ENCODE peak calls at places on chromosomes 5 and 9, in nine cellular contexts. One of them, this sample, is unnamed.

GRCh38 chr5:127031147-127031862 is 947 bp upstream of the MARCHF3 start:
- DNase-seq in IMR-90: no peak
- DNase-seq in GM23338: peak; percentile 62
- DNase-seq in right cardiac atrium: peak; percentile 67
- DNase-seq in ovary: no peak
- DNase-seq in PC-3: no peak
- DNase-seq in CD8-positive, alpha-beta T cell: no peak
- DNase-seq in SJSA1: no peak
- DNase-seq in tibial nerve: no peak
- DNase-seq in this sample: no peak

GRCh38 chr9:119917175-119917574 is 547.9 kb upstream of the BRINP1 start:
- DNase-seq in SJSA1: no peak
- DNase-seq in PC-3: no peak
- DNase-seq in ovary: no peak
- DNase-seq in tibial nerve: no peak
- DNase-seq in CD8-positive, alpha-beta T cell: no peak
- DNase-seq in GM23338: no peak
- DNase-seq in right cardiac atrium: no peak
- DNase-seq in IMR-90: no peak
- DNase-seq in this sample: no peak

GRCh38 chr5:153350192-153350883 is 140.1 kb upstream of the GRIA1 start:
- DNase-seq in IMR-90: no peak
- DNase-seq in CD8-positive, alpha-beta T cell: no peak
- DNase-seq in PC-3: no peak
- DNase-seq in right cardiac atrium: no peak
- DNase-seq in ovary: no peak
- DNase-seq in tibial nerve: no peak
- DNase-seq in SJSA1: no peak
- DNase-seq in GM23338: peak; percentile 63
- DNase-seq in this sample: no peak

GRCh38 chr5:96638566-96638965 is 23.6 kb upstream of the CAST start:
- DNase-seq in right cardiac atrium: no peak
- DNase-seq in PC-3: no peak
- DNase-seq in GM23338: no peak
- DNase-seq in tibial nerve: no peak
- DNase-seq in CD8-positive, alpha-beta T cell: no peak
- DNase-seq in IMR-90: no peak
- DNase-seq in SJSA1: no peak
- DNase-seq in ovary: no peak
- DNase-seq in this sample: no peak

GRCh38 chr5:74412064-74412463 is 228.5 kb downstream of the ENC1 start:
- DNase-seq in SJSA1: no peak
- DNase-seq in ovary: no peak
- DNase-seq in CD8-positive, alpha-beta T cell: no peak
- DNase-seq in IMR-90: no peak
- DNase-seq in right cardiac atrium: no peak
- DNase-seq in PC-3: no peak
- DNase-seq in tibial nerve: no peak
- DNase-seq in GM23338: peak; percentile 60
- DNase-seq in this sample: no peak

GRCh38 chr5:55176176-55176818 is 3.3 kb upstream of the CDC20B start:
- DNase-seq in PC-3: peak; percentile 73
- DNase-seq in GM23338: peak; percentile 93
- DNase-seq in SJSA1: peak; percentile 64
- DNase-seq in CD8-positive, alpha-beta T cell: no peak
- DNase-seq in IMR-90: no peak
- DNase-seq in tibial nerve: no peak
- DNase-seq in ovary: no peak
- DNase-seq in right cardiac atrium: peak; percentile 64
- DNase-seq in this sample: no peak

GRCh38 chr9:127545196-127546124 is 66.6 kb upstream of the STXBP1 start:
- DNase-seq in IMR-90: peak; percentile 56
- DNase-seq in right cardiac atrium: peak; percentile 85
- DNase-seq in ovary: peak; percentile 58
- DNase-seq in CD8-positive, alpha-beta T cell: no peak
- DNase-seq in GM23338: no peak
- DNase-seq in tibial nerve: peak; percentile 58
- DNase-seq in SJSA1: peak; percentile 76
- DNase-seq in PC-3: peak; percentile 75
- DNase-seq in this sample: peak; percentile 16

GRCh38 chr5:97854871-97855762 is 672.1 kb upstream of the RIOK2 start:
- DNase-seq in CD8-positive, alpha-beta T cell: no peak
- DNase-seq in PC-3: no peak
- DNase-seq in right cardiac atrium: peak; percentile 65
- DNase-seq in IMR-90: peak; percentile 72
- DNase-seq in SJSA1: no peak
- DNase-seq in tibial nerve: no peak
- DNase-seq in ovary: no peak
- DNase-seq in GM23338: peak; percentile 9
- DNase-seq in this sample: peak; percentile 16

GRCh38 chr9:20319241-20319640 is 303.1 kb downstream of the MLLT3 start:
- DNase-seq in PC-3: no peak
- DNase-seq in ovary: no peak
- DNase-seq in IMR-90: peak; percentile 8
- DNase-seq in CD8-positive, alpha-beta T cell: no peak
- DNase-seq in tibial nerve: no peak
- DNase-seq in right cardiac atrium: no peak
- DNase-seq in GM23338: no peak
- DNase-seq in SJSA1: no peak
- DNase-seq in this sample: no peak

GRCh38 chr5:120436996-120437395 is 27.1 kb upstream of the PRR16 start:
- DNase-seq in GM23338: no peak
- DNase-seq in CD8-positive, alpha-beta T cell: no peak
- DNase-seq in IMR-90: peak; percentile 49
- DNase-seq in right cardiac atrium: no peak
- DNase-seq in PC-3: no peak
- DNase-seq in SJSA1: no peak
- DNase-seq in tibial nerve: no peak
- DNase-seq in ovary: no peak
- DNase-seq in this sample: no peak

GRCh38 chr9:105128908-105129307 is 115.5 kb upstream of the SLC44A1 start:
- DNase-seq in PC-3: no peak
- DNase-seq in GM23338: no peak
- DNase-seq in CD8-positive, alpha-beta T cell: no peak
- DNase-seq in tibial nerve: no peak
- DNase-seq in right cardiac atrium: no peak
- DNase-seq in ovary: no peak
- DNase-seq in IMR-90: no peak
- DNase-seq in SJSA1: no peak
- DNase-seq in this sample: no peak

GRCh38 chr5:135155616-135156214 is 121.7 kb upstream of the PITX1 start:
- DNase-seq in SJSA1: no peak
- DNase-seq in PC-3: no peak
- DNase-seq in right cardiac atrium: no peak
- DNase-seq in GM23338: no peak
- DNase-seq in ovary: no peak
- DNase-seq in tibial nerve: no peak
- DNase-seq in IMR-90: no peak
- DNase-seq in CD8-positive, alpha-beta T cell: no peak
- DNase-seq in this sample: no peak

GRCh38 chr9:1152171-1152570 is 102.0 kb downstream of the DMRT2 start:
- DNase-seq in SJSA1: no peak
- DNase-seq in GM23338: no peak
- DNase-seq in ovary: no peak
- DNase-seq in IMR-90: no peak
- DNase-seq in right cardiac atrium: no peak
- DNase-seq in CD8-positive, alpha-beta T cell: no peak
- DNase-seq in PC-3: no peak
- DNase-seq in tibial nerve: no peak
- DNase-seq in this sample: no peak

GRCh38 chr9:123326030-123326586 is 29.9 kb upstream of the CRB2 start:
- DNase-seq in IMR-90: no peak
- DNase-seq in ovary: no peak
- DNase-seq in GM23338: no peak
- DNase-seq in SJSA1: no peak
- DNase-seq in CD8-positive, alpha-beta T cell: no peak
- DNase-seq in tibial nerve: no peak
- DNase-seq in PC-3: no peak
- DNase-seq in right cardiac atrium: no peak
- DNase-seq in this sample: no peak

GRCh38 chr5:852431-853401 is 1.9 kb upstream of the ZDHHC11 start:
- DNase-seq in GM23338: no peak
- DNase-seq in ovary: peak; percentile 10
- DNase-seq in CD8-positive, alpha-beta T cell: no peak
- DNase-seq in IMR-90: no peak
- DNase-seq in PC-3: no peak
- DNase-seq in tibial nerve: no peak
- DNase-seq in right cardiac atrium: peak; percentile 52
- DNase-seq in SJSA1: no peak
- DNase-seq in this sample: peak; percentile 9

GRCh38 chr9:26781906-26782305 is 110.7 kb downstream of the CAAP1 start:
- DNase-seq in right cardiac atrium: no peak
- DNase-seq in PC-3: no peak
- DNase-seq in ovary: no peak
- DNase-seq in GM23338: no peak
- DNase-seq in SJSA1: no peak
- DNase-seq in IMR-90: no peak
- DNase-seq in CD8-positive, alpha-beta T cell: no peak
- DNase-seq in tibial nerve: no peak
- DNase-seq in this sample: no peak

GRCh38 chr5:158914008-158914407 is 185.7 kb downstream of the EBF1 start:
- DNase-seq in ovary: no peak
- DNase-seq in SJSA1: no peak
- DNase-seq in right cardiac atrium: no peak
- DNase-seq in CD8-positive, alpha-beta T cell: no peak
- DNase-seq in GM23338: no peak
- DNase-seq in tibial nerve: no peak
- DNase-seq in PC-3: no peak
- DNase-seq in IMR-90: no peak
- DNase-seq in this sample: no peak
- H3K4me1 ChIP-seq in ovary: peaks cover 9% of the 10 kb centered on the region
- H3K4me1 ChIP-seq in SJSA1: peaks cover 12% of the 10 kb centered on the region
- H3K4me1 ChIP-seq in right cardiac atrium: peaks cover 4% of the 10 kb centered on the region
- H3K4me1 ChIP-seq in CD8-positive, alpha-beta T cell: no peaks in the 10 kb centered on the region
- H3K4me1 ChIP-seq in GM23338: no peaks in the 10 kb centered on the region
- H3K4me1 ChIP-seq in tibial nerve: no peaks in the 10 kb centered on the region
- H3K4me1 ChIP-seq in PC-3: peaks cover 21% of the 10 kb centered on the region
- H3K4me1 ChIP-seq in IMR-90: no peaks in the 10 kb centered on the region
- H3K4me1 ChIP-seq in this sample: peaks cover 26% of the 10 kb centered on the region

GRCh38 chr9:131734781-131735180 is 5.1 kb downstream of the RAPGEF1 start:
- DNase-seq in ovary: no peak
- DNase-seq in CD8-positive, alpha-beta T cell: no peak
- DNase-seq in IMR-90: no peak
- DNase-seq in GM23338: no peak
- DNase-seq in right cardiac atrium: no peak
- DNase-seq in tibial nerve: no peak
- DNase-seq in SJSA1: no peak
- DNase-seq in PC-3: no peak
- DNase-seq in this sample: no peak

GRCh38 chr9:131735238-131736181 is 4.4 kb downstream of the RAPGEF1 start:
- DNase-seq in CD8-positive, alpha-beta T cell: no peak
- DNase-seq in GM23338: no peak
- DNase-seq in tibial nerve: no peak
- DNase-seq in PC-3: peak; percentile 62
- DNase-seq in SJSA1: no peak
- DNase-seq in IMR-90: no peak
- DNase-seq in right cardiac atrium: no peak
- DNase-seq in ovary: no peak
- DNase-seq in this sample: no peak

GRCh38 chr9:131733601-131734061 is 6.2 kb downstream of the RAPGEF1 start:
- DNase-seq in GM23338: peak; percentile 44
- DNase-seq in ovary: no peak
- DNase-seq in right cardiac atrium: peak; percentile 64
- DNase-seq in PC-3: peak; percentile 94
- DNase-seq in tibial nerve: no peak
- DNase-seq in SJSA1: peak; percentile 89
- DNase-seq in IMR-90: peak; percentile 96
- DNase-seq in CD8-positive, alpha-beta T cell: no peak
- DNase-seq in this sample: peak; percentile 32

GRCh38 chr9:131732636-131733340 is 7.1 kb downstream of the RAPGEF1 start:
- DNase-seq in right cardiac atrium: no peak
- DNase-seq in IMR-90: no peak
- DNase-seq in ovary: no peak
- DNase-seq in PC-3: no peak
- DNase-seq in GM23338: peak; percentile 47
- DNase-seq in SJSA1: no peak
- DNase-seq in tibial nerve: no peak
- DNase-seq in CD8-positive, alpha-beta T cell: no peak
- DNase-seq in this sample: no peak

GRCh38 chr9:131734165-131734610 is 5.7 kb downstream of the RAPGEF1 start:
- DNase-seq in ovary: no peak
- DNase-seq in SJSA1: no peak
- DNase-seq in right cardiac atrium: peak; percentile 82
- DNase-seq in GM23338: no peak
- DNase-seq in PC-3: peak; percentile 81
- DNase-seq in CD8-positive, alpha-beta T cell: peak; percentile 37
- DNase-seq in IMR-90: no peak
- DNase-seq in tibial nerve: no peak
- DNase-seq in this sample: peak; percentile 32
- H3K4me1 ChIP-seq in ovary: peaks cover 12% of the 10 kb centered on the region
- H3K4me1 ChIP-seq in SJSA1: peaks cover 65% of the 10 kb centered on the region
- H3K4me1 ChIP-seq in right cardiac atrium: peaks cover 31% of the 10 kb centered on the region
- H3K4me1 ChIP-seq in GM23338: peaks cover 43% of the 10 kb centered on the region
- H3K4me1 ChIP-seq in PC-3: peaks cover 64% of the 10 kb centered on the region
- H3K4me1 ChIP-seq in CD8-positive, alpha-beta T cell: peaks cover 92% of the 10 kb centered on the region
- H3K4me1 ChIP-seq in IMR-90: peaks cover 40% of the 10 kb centered on the region
- H3K4me1 ChIP-seq in tibial nerve: peaks cover 39% of the 10 kb centered on the region
- H3K4me1 ChIP-seq in this sample: peaks cover 100% of the 10 kb centered on the region

GRCh38 chr9:91820949-91821880 is 128.8 kb downstream of the ROR2 start:
- DNase-seq in IMR-90: peak; percentile 35
- DNase-seq in SJSA1: no peak
- DNase-seq in PC-3: peak; percentile 45
- DNase-seq in right cardiac atrium: no peak
- DNase-seq in ovary: no peak
- DNase-seq in CD8-positive, alpha-beta T cell: no peak
- DNase-seq in tibial nerve: no peak
- DNase-seq in GM23338: no peak
- DNase-seq in this sample: no peak
- H3K4me1 ChIP-seq in IMR-90: peaks cover 30% of the 10 kb centered on the region
- H3K4me1 ChIP-seq in SJSA1: no peaks in the 10 kb centered on the region
- H3K4me1 ChIP-seq in PC-3: peaks cover 31% of the 10 kb centered on the region
- H3K4me1 ChIP-seq in right cardiac atrium: no peaks in the 10 kb centered on the region
- H3K4me1 ChIP-seq in ovary: peaks cover 31% of the 10 kb centered on the region
- H3K4me1 ChIP-seq in CD8-positive, alpha-beta T cell: no peaks in the 10 kb centered on the region
- H3K4me1 ChIP-seq in tibial nerve: no peaks in the 10 kb centered on the region
- H3K4me1 ChIP-seq in GM23338: peaks cover 9% of the 10 kb centered on the region
- H3K4me1 ChIP-seq in this sample: no peaks in the 10 kb centered on the region

GRCh38 chr5:90983148-90983547 is 400.0 kb downstream of the ARRDC3 start:
- DNase-seq in tibial nerve: no peak
- DNase-seq in SJSA1: no peak
- DNase-seq in CD8-positive, alpha-beta T cell: no peak
- DNase-seq in right cardiac atrium: no peak
- DNase-seq in PC-3: peak; percentile 93
- DNase-seq in IMR-90: peak; percentile 84
- DNase-seq in GM23338: no peak
- DNase-seq in ovary: no peak
- DNase-seq in this sample: no peak
- H3K4me1 ChIP-seq in tibial nerve: no peaks in the 10 kb centered on the region
- H3K4me1 ChIP-seq in SJSA1: peaks cover 8% of the 10 kb centered on the region
- H3K4me1 ChIP-seq in CD8-positive, alpha-beta T cell: no peaks in the 10 kb centered on the region
- H3K4me1 ChIP-seq in right cardiac atrium: no peaks in the 10 kb centered on the region
- H3K4me1 ChIP-seq in PC-3: peaks cover 18% of the 10 kb centered on the region
- H3K4me1 ChIP-seq in IMR-90: peaks cover 4% of the 10 kb centered on the region
- H3K4me1 ChIP-seq in GM23338: no peaks in the 10 kb centered on the region
- H3K4me1 ChIP-seq in ovary: no peaks in the 10 kb centered on the region
- H3K4me1 ChIP-seq in this sample: no peaks in the 10 kb centered on the region

DNA sequence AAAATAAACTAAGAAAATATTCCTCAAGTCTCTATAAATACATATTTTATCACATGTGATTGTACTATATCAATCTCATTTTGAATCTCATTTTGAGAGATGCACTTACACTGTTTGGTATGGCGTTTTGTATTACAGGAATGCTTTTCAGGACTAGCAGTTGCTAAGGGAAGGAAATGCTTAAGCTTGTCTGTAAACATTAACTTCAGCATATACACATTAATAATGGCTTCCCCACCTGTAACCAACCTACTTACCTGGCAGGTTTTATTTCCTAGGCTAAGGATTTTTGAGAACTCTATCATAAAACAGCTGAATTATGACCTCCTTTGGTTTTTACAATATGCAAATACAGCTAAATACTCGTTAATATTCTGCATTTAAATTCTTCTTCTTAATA is 141.0 kb upstream of the GRHPR start:
- DNase-seq in tibial nerve: no peak
- DNase-seq in CD8-positive, alpha-beta T cell: no peak
- DNase-seq in GM23338: no peak
- DNase-seq in PC-3: no peak
- DNase-seq in SJSA1: no peak
- DNase-seq in ovary: no peak
- DNase-seq in right cardiac atrium: no peak
- DNase-seq in IMR-90: no peak
- DNase-seq in this sample: no peak
- H3K4me1 ChIP-seq in tibial nerve: no peaks in the 10 kb centered on the region
- H3K4me1 ChIP-seq in CD8-positive, alpha-beta T cell: no peaks in the 10 kb centered on the region
- H3K4me1 ChIP-seq in GM23338: peaks cover 19% of the 10 kb centered on the region
- H3K4me1 ChIP-seq in PC-3: peaks cover 18% of the 10 kb centered on the region
- H3K4me1 ChIP-seq in SJSA1: peaks cover 25% of the 10 kb centered on the region
- H3K4me1 ChIP-seq in ovary: no peaks in the 10 kb centered on the region
- H3K4me1 ChIP-seq in right cardiac atrium: no peaks in the 10 kb centered on the region
- H3K4me1 ChIP-seq in IMR-90: peaks cover 3% of the 10 kb centered on the region
- H3K4me1 ChIP-seq in this sample: peaks cover 13% of the 10 kb centered on the region